ENCODE peak calls at places on chromosomes 7 and 10, in four cellular contexts. Y, G, F and U are unnamed samples.

GRCh38 chr10:79378647-79379511 is 31.6 kb downstream of the PPIF start:
- DNase-seq in Y (peak), G (no peak), F (no peak), U (no peak)

GRCh38 chr7:101232141-101232821 is 5.3 kb downstream of the CLDN15 start:
- DNase-seq in Y (peak), G (no peak), F (no peak), U (peak)

GRCh38 chr7:118059209-118059608 is 124.8 kb upstream of the LSM8 start:
- DNase-seq in Y (no peak), G (no peak), F (no peak), U (no peak)

GRCh38 chr7:115679976-115680375 is 350.6 kb downstream of the TFEC start:
- DNase-seq in Y (no peak), G (no peak), F (no peak), U (no peak)

GRCh38 chr10:18822156-18822555 is 162.9 kb downstream of the ARL5B start:
- DNase-seq in Y (no peak), G (no peak), F (no peak), U (no peak)

GRCh38 chr10:30534465-30535144 is 94.9 kb downstream of the LYZL2 start:
- DNase-seq in Y (peak), G (peak), F (peak), U (no peak)

GRCh38 chr7:44189286-44189992 is at the start of gene GCK:
- DNase-seq in Y (no peak), G (no peak), F (no peak), U (no peak)

GRCh38 chr7:34086064-34086463 is 180.7 kb downstream of the BMPER start:
- DNase-seq in Y (no peak), G (no peak), F (no peak), U (no peak)

GRCh38 chr7:71285614-71286013 is 153.7 kb downstream of the GALNT17 start:
- DNase-seq in Y (no peak), G (no peak), F (no peak), U (no peak)

GRCh38 chr7:52944916-52945315 is 90.5 kb upstream of the POM121L12 start:
- DNase-seq in Y (no peak), G (no peak), F (no peak), U (no peak)

GRCh38 chr10:100485841-100486495 is 23.2 kb downstream of the WNT8B start:
- DNase-seq in Y (no peak), G (no peak), F (no peak), U (no peak)

GRCh38 chr10:4198216-4198615 is 413.2 kb upstream of the KLF6 start:
- DNase-seq in Y (no peak), G (no peak), F (no peak), U (no peak)

GRCh38 chr10:52644678-52645434 is 127.7 kb downstream of the MBL2 start:
- DNase-seq in Y (no peak), G (no peak), F (no peak), U (no peak)

GRCh38 chr7:55158541-55158940 is 139.7 kb downstream of the EGFR start:
- DNase-seq in Y (no peak), G (no peak), F (no peak), U (no peak)

GRCh38 chr7:135147899-135148721 is at the start of gene TMEM140:
- DNase-seq in Y (no peak), G (no peak), F (no peak), U (peak)

GRCh38 chr7:15305002-15305600 is 256.7 kb downstream of the AGMO start:
- DNase-seq in Y (no peak), G (no peak), F (no peak), U (no peak)

GRCh38 chr10:101558671-101559595 is 29.1 kb downstream of the POLL start:
- DNase-seq in Y (no peak), G (no peak), F (no peak), U (no peak)

GRCh38 chr7:88344956-88345832 is 38.5 kb upstream of the STEAP4 start:
- DNase-seq in Y (no peak), G (peak), F (no peak), U (peak)

GRCh38 chr10:131825150-131825907 is 75.5 kb upstream of the PPP2R2D start:
- DNase-seq in Y (no peak), G (peak), F (no peak), U (peak)

GRCh38 chr10:13001041-13001886 is at the start of gene CCDC3:
- DNase-seq in Y (no peak), G (peak), F (no peak), U (no peak)

GRCh38 chr7:100515072-100515532 is 23.9 kb upstream of the AGFG2 start:
- DNase-seq in Y (no peak), G (no peak), F (no peak), U (no peak)

GRCh38 chr10:28713626-28714352 is 36.5 kb downstream of the BAMBI start:
- DNase-seq in Y (no peak), G (no peak), F (no peak), U (no peak)

GRCh38 chr7:113008755-113009154 is 77.9 kb downstream of the GPR85 start:
- DNase-seq in Y (no peak), G (no peak), F (no peak), U (no peak)

GRCh38 chr7:134553976-134554375 is 5.1 kb downstream of the AKR1B15 start:
- DNase-seq in Y (no peak), G (no peak), F (no peak), U (no peak)

GRCh38 chr10:132113766-132114365 is 48.1 kb downstream of the JAKMIP3 start:
- DNase-seq in Y (no peak), G (no peak), F (no peak), U (no peak)

GRCh38 chr10:34666008-34666700 is 148.9 kb downstream of the PARD3 start:
- DNase-seq in Y (peak), G (peak), F (peak), U (no peak)

GRCh38 chr10:51445587-51445986 is 253.8 kb downstream of the CSTF2T start:
- DNase-seq in Y (no peak), G (no peak), F (no peak), U (no peak)

GRCh38 chr10:70277396-70278030 is 6.3 kb downstream of the NPFFR1 start:
- DNase-seq in Y (no peak), G (peak), F (no peak), U (no peak)

GRCh38 chr10:46022978-46023702 is 7.3 kb downstream of the NCOA4 start:
- DNase-seq in Y (peak), G (peak), F (peak), U (peak)

GRCh38 chr7:101140339-101140699 is 13.4 kb downstream of the SERPINE1 start:
- DNase-seq in Y (no peak), G (no peak), F (no peak), U (no peak)

GRCh38 chr7:101919363-101920115 is 102.1 kb downstream of the CUX1 start:
- DNase-seq in Y (no peak), G (no peak), F (no peak), U (no peak)

GRCh38 chr10:35546824-35547225 is 58.3 kb upstream of the GJD4 start:
- DNase-seq in Y (peak), G (no peak), F (no peak), U (no peak)

GRCh38 chr7:52689912-52690311 is 345.5 kb upstream of the POM121L12 start:
- DNase-seq in Y (no peak), G (no peak), F (no peak), U (no peak)

GRCh38 chr7:100483728-100484635 is at the start of gene NYAP1:
- DNase-seq in Y (no peak), G (peak), F (no peak), U (peak)

GRCh38 chr10:116737582-116738358 is 4.6 kb downstream of the HSPA12A start:
- DNase-seq in Y (no peak), G (no peak), F (no peak), U (no peak)

GRCh38 chr10:15097011-15097812 is at the start of gene RPP38:
- DNase-seq in Y (peak), G (peak), F (peak), U (peak)
- TF ChIP-seq POLR2A in Y (no peak), G (peak), F (no peak), U (peak)

GRCh38 chr7:99386584-99387238 is 12.2 kb downstream of the ARPC1B start:
- DNase-seq in Y (no peak), G (no peak), F (no peak), U (no peak)
- TF ChIP-seq CTCF in Y (no peak), G (peak), F (no peak), U (no peak)

GRCh38 chr7:1044189-1045037 is at the start of gene GPR146:
- DNase-seq in Y (peak), G (peak), F (peak), U (peak)
- TF ChIP-seq POLR2A in Y (peak), G (peak), F (no peak), U (peak)

DNA sequence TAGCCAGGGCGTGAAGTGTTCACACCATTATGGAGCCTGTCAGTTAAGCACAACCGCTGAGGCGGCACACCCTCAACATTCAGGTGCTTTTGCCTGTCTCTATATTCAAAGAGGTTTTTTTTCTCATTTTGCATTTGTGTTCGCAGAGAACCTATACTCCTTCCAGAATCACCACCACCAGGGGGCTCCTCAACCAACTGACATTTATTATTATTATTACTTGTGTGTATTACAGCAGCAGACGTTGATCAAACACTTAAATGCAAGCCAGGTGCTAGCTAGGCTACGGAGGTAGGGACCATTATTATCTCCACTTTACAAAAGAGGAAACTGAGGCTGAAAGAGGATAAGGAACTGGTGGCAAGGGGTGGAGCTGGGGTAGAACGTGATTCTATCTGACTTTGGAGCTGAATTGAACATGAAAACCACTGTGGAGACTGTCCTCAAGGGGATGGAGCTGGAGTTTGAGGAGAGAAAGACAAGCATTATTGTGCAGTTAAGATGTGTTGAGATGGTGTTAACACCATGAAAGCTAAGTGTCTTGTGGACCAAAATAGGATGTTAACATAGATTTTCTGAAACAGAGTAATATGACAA is 133.8 kb upstream of the PLXNA4 start:
- DNase-seq in Y (no peak), G (no peak), F (no peak), U (no peak)
- TF ChIP-seq CTCF in Y (peak), G (no peak), F (no peak), U (peak)